ENCODE peak calls at places on chromosomes 6 and 20, in four cellular contexts. O is A549, H is esophagus squamous epithelium, U is cardiac fibroblast. D is an unnamed sample.

GRCh38 chr20:63100401-63100925 is 93.7 kb upstream of the BHLHE23 start:
- DNase-seq in U (no peak), O (no peak), H (no peak), D (no peak)

GRCh38 chr6:147205690-147206600 is 1.7 kb downstream of the STXBP5 start:
- DNase-seq in H (no peak), O (no peak), U (peak; percentile 56), D (peak; percentile 76)

GRCh38 chr6:111210074-111210729 is 122.9 kb downstream of the SLC16A10 start:
- DNase-seq in H (no peak), U (peak; percentile 79), O (peak; percentile 54), D (peak; percentile 69)

GRCh38 chr6:93403390-93403789 is 16.0 kb downstream of the EPHA7 start:
- DNase-seq in O (no peak), U (no peak), H (no peak), D (no peak)

GRCh38 chr6:5584072-5584471 is 322.8 kb downstream of the FARS2 start:
- DNase-seq in H (no peak), O (no peak), U (peak; percentile 38), D (no peak)

GRCh38 chr20:62162765-62163484 is 19.4 kb downstream of the SS18L1 start:
- DNase-seq in O (no peak), H (no peak), U (no peak), D (no peak)

GRCh38 chr6:35048631-35049083 is 92.5 kb downstream of the TCP11 start:
- DNase-seq in O (no peak), U (peak; percentile 21), H (no peak), D (no peak)

GRCh38 chr6:89375427-89375868 is 22.9 kb upstream of the UBE2J1 start:
- DNase-seq in U (peak; percentile 5), H (peak; percentile 19), O (no peak), D (peak; percentile 57)

GRCh38 chr6:79079425-79080130 is 1.5 kb upstream of the PHIP start:
- DNase-seq in H (no peak), U (peak; percentile 38), O (no peak), D (peak; percentile 22)

GRCh38 chr6:116327803-116328527 is 42.8 kb upstream of the DSE start:
- DNase-seq in U (peak; percentile 23), H (no peak), O (no peak), D (no peak)

GRCh38 chr20:10665027-10665561 is 8.7 kb downstream of the JAG1 start:
- DNase-seq in O (no peak), H (no peak), U (peak; percentile 47), D (peak; percentile 71)

GRCh38 chr6:89527634-89528033 is 94.7 kb downstream of the ANKRD6 start:
- DNase-seq in U (peak; percentile 15), H (no peak), O (no peak), D (peak; percentile 25)

GRCh38 chr20:41329435-41330342 is 10.9 kb upstream of the LPIN3 start:
- DNase-seq in H (no peak), U (peak; percentile 99), O (peak; percentile 44), D (peak; percentile 92)

GRCh38 chr6:143325379-143326140 is 124.9 kb downstream of the ADAT2 start:
- DNase-seq in H (no peak), O (no peak), U (peak; percentile 24), D (peak; percentile 77)

GRCh38 chr20:24781061-24781980 is 167.7 kb upstream of the CST7 start:
- DNase-seq in H (no peak), O (peak; percentile 40), U (peak; percentile 45), D (peak; percentile 26)

GRCh38 chr6:136647363-136647763 is 97.1 kb upstream of the MAP7 start:
- DNase-seq in O (no peak), U (peak; percentile 95), H (no peak), D (peak; percentile 51)

GRCh38 chr6:144439016-144439415 is 153.9 kb downstream of the UTRN start:
- DNase-seq in O (no peak), H (no peak), U (peak; percentile 9), D (no peak)

GRCh38 chr6:54072708-54073313 is 38.4 kb upstream of the MLIP start:
- DNase-seq in H (no peak), U (no peak), O (no peak), D (no peak)

GRCh38 chr6:170093658-170094596 is 197.0 kb downstream of the DLL1 start:
- DNase-seq in U (no peak), H (no peak), O (no peak), D (no peak)

GRCh38 chr6:4105980-4106536 is 27.1 kb upstream of the FAM217A start:
- DNase-seq in H (no peak), O (no peak), U (no peak), D (no peak)

GRCh38 chr20:5835234-5835845 is 85.1 kb downstream of the SHLD1 start:
- DNase-seq in O (peak; percentile 38), U (peak; percentile 74), H (no peak), D (peak; percentile 73)

GRCh38 chr20:7989379-7989778 is 30.2 kb downstream of the TMX4 start:
- DNase-seq in H (no peak), U (peak; percentile 5), O (no peak), D (no peak)
- TF ChIP-seq CTCF in H (no peak), U (no peak), O (peak; percentile 37), D (no peak)

GRCh38 chr20:33648396-33649004 is 13.6 kb upstream of the C20orf144 start:
- DNase-seq in O (no peak), U (peak; percentile 25), H (no peak), D (no peak)

GRCh38 chr20:33646191-33646590 is 15.9 kb upstream of the C20orf144 start:
- DNase-seq in O (no peak), U (no peak), H (no peak), D (no peak)

GRCh38 chr20:33645421-33645820 is 16.7 kb upstream of the C20orf144 start:
- DNase-seq in O (no peak), H (no peak), U (no peak), D (no peak)

GRCh38 chr20:33649201-33649631 is 12.9 kb upstream of the C20orf144 start:
- DNase-seq in H (no peak), O (no peak), U (no peak), D (no peak)

GRCh38 chr20:33647603-33648395 is 14.3 kb upstream of the C20orf144 start:
- DNase-seq in O (no peak), U (peak; percentile 85), H (no peak), D (peak; percentile 51)
- TF ChIP-seq CTCF in O (no peak), U (no peak), H (no peak), D (no peak)

DNA sequence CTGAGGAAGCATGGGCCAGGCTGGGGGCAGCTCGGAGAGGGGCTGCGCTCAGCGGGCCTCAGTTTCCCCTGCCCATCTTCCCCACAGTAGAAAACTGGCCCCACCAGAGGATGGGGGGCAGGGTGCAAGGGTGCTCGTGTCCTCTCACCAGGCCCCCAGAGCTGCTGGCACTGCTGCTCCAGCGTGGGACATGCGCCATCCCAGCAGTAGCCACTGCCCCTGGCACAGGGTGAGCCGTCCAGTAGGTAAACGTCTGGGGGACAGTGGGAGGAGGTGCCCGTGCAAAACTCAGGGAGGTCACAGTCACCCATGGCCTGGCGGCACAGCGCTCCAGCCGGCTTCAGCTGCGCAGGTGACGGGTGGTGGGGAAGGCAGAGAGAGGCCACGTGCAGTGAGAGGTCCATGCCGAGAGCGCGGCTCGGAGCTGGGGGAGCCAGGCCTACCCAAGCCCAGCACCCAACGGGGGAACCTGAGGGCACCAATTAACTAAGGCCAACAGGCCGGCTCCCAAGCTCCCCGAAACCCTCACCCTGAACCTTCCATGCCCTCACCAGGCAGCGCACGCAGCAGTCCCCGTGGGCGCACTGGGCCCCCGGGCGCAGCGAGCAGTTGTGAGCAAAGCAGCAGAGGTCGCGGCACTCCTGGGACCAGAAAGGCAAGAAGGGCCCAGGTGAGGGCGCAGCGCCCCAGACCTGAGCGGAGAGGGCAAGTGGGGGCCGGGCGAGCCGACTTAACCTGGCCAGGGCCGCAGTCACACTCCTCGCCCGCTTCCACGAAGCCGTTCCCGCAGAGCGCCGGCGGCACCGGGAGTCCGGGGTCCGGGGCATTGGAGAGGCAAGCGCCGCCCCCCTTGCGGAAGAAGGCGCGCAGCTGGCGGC is 9.0 kb upstream of the GFRA4 start:
- DNase-seq in U (no peak), O (no peak), H (no peak), D (no peak)
- TF ChIP-seq CTCF in U (no peak), O (peak; percentile 13), H (no peak), D (no peak)

GRCh38 chr20:44747166-44748004 is 1.7 kb downstream of the KCNK15 start:
- DNase-seq in H (no peak), O (peak; percentile 80), U (peak; percentile 82), D (peak; percentile 98)
- TF ChIP-seq CTCF in H (peak; percentile 66), O (peak; percentile 82), U (peak; percentile 74), D (peak; percentile 63)

DNA sequence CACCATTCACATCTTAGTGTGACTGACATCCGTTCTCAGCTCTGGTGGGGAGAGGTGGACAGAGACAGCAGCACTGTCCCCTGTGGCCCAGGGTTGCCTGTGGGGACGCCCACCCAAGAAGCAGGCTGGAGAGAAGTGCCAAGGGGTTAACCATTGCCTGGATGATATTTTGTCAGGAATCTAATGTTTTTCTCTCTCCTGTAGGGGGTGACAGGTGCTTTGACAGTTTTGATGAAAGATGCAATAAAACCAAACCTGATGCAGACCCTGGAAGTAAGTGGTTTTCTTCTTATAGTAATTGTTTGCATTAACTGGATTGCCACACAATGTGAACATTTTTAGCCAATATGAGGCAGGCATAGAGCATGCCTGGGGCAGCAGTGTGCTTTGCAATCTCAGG is 99.3 kb downstream of the MTHFD1L start:
- DNase-seq in H (no peak), U (no peak), O (no peak), D (no peak)
- TF ChIP-seq CTCF in H (no peak), U (no peak), O (peak; percentile 9), D (no peak)

DNA sequence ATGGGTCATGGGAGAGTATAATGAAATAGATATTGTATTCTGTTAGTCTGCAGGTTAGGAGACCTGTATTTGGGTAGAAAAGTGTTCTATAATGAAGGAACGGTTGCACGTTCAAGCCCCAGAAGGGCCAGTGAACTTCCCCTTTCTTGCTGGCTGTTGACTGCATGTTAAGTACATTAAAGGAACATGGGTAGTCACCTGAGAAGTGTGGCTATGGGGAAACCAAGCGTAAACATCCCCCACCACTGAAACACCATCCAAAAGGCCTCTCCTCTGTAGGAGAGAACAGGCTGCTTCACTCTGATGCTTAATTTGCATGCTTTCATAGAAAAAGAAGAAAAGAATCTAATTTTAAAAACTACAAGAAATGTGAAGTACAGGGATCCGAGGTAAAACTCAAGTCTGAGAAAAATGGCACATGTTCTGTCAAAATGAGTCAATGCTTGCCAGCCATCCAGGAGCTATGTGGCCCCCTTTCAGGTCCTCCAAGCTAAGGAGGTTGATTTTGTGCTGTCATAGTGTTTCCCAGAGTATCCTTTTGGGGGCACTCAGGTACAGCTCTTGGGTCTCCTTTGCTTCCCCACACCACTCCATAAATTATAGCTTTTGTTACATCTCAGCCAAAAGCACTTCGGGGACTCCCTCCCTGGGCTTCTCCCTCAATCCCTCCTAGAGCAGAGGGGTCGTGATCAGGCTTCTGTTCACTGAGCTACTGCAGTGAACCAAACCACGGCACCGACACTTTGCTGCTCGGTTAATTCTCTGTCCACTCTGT is 283.7 kb upstream of the AGPAT4 start:
- DNase-seq in O (no peak), H (no peak), U (no peak), D (no peak)
- TF ChIP-seq CTCF in O (no peak), H (no peak), U (no peak), D (no peak)